ENCODE peak calls at places on chromosomes 5 and 9, in seven cellular contexts. One of them, this sample, is unnamed.

GRCh38 chr9:34036625-34037024 is 12.1 kb downstream of the UBAP2 start:
- DNase-seq in colonic mucosa: no peak
- DNase-seq in cardiac muscle cell: no peak
- DNase-seq in NCI-H1436: no peak
- DNase-seq in T follicular helper cell: no peak
- DNase-seq in NCI-H2081: no peak
- DNase-seq in trophoblast cell: no peak
- DNase-seq in this sample: no peak

GRCh38 chr5:118956727-118957126 is 31.6 kb downstream of the DTWD2 start:
- DNase-seq in NCI-H1436: no peak
- DNase-seq in trophoblast cell: peak; percentile 51
- DNase-seq in NCI-H2081: peak; percentile 9
- DNase-seq in T follicular helper cell: no peak
- DNase-seq in colonic mucosa: no peak
- DNase-seq in cardiac muscle cell: peak; percentile 15
- DNase-seq in this sample: no peak

GRCh38 chr5:52840286-52841050 is 52.8 kb downstream of the ITGA1 start:
- DNase-seq in colonic mucosa: no peak
- DNase-seq in NCI-H1436: no peak
- DNase-seq in NCI-H2081: peak; percentile 72
- DNase-seq in cardiac muscle cell: no peak
- DNase-seq in T follicular helper cell: no peak
- DNase-seq in trophoblast cell: no peak
- DNase-seq in this sample: no peak

GRCh38 chr5:19866088-19866446 is 121.9 kb downstream of the CDH18 start:
- DNase-seq in colonic mucosa: no peak
- DNase-seq in NCI-H1436: no peak
- DNase-seq in cardiac muscle cell: no peak
- DNase-seq in trophoblast cell: peak; percentile 26
- DNase-seq in NCI-H2081: peak; percentile 36
- DNase-seq in T follicular helper cell: no peak
- DNase-seq in this sample: no peak

GRCh38 chr5:71939452-71939932 is 167.8 kb upstream of the MAP1B start:
- DNase-seq in T follicular helper cell: no peak
- DNase-seq in cardiac muscle cell: no peak
- DNase-seq in colonic mucosa: no peak
- DNase-seq in trophoblast cell: no peak
- DNase-seq in NCI-H1436: peak; percentile 17
- DNase-seq in NCI-H2081: peak; percentile 72
- DNase-seq in this sample: no peak

GRCh38 chr5:16894236-16895057 is 41.6 kb downstream of the MYO10 start:
- DNase-seq in colonic mucosa: peak; percentile 81
- DNase-seq in trophoblast cell: peak; percentile 79
- DNase-seq in NCI-H1436: no peak
- DNase-seq in T follicular helper cell: no peak
- DNase-seq in cardiac muscle cell: peak; percentile 54
- DNase-seq in NCI-H2081: peak; percentile 74
- DNase-seq in this sample: peak; percentile 82

GRCh38 chr5:164581889-164582288 is 1076.5 kb downstream of the MAT2B start:
- DNase-seq in cardiac muscle cell: no peak
- DNase-seq in NCI-H1436: no peak
- DNase-seq in trophoblast cell: no peak
- DNase-seq in T follicular helper cell: no peak
- DNase-seq in colonic mucosa: no peak
- DNase-seq in NCI-H2081: peak; percentile 70
- DNase-seq in this sample: no peak

GRCh38 chr5:88502179-88503064 is 233.8 kb upstream of the TMEM161B start:
- DNase-seq in cardiac muscle cell: no peak
- DNase-seq in T follicular helper cell: no peak
- DNase-seq in colonic mucosa: no peak
- DNase-seq in trophoblast cell: no peak
- DNase-seq in NCI-H2081: no peak
- DNase-seq in NCI-H1436: no peak
- DNase-seq in this sample: no peak

GRCh38 chr9:106405871-106406435 is 457.0 kb upstream of the ZNF462 start:
- DNase-seq in cardiac muscle cell: no peak
- DNase-seq in colonic mucosa: no peak
- DNase-seq in T follicular helper cell: no peak
- DNase-seq in NCI-H2081: no peak
- DNase-seq in trophoblast cell: peak; percentile 59
- DNase-seq in NCI-H1436: no peak
- DNase-seq in this sample: no peak

GRCh38 chr9:4318741-4319140 is 18.9 kb upstream of the GLIS3 start:
- DNase-seq in NCI-H2081: peak; percentile 60
- DNase-seq in NCI-H1436: no peak
- DNase-seq in colonic mucosa: no peak
- DNase-seq in cardiac muscle cell: no peak
- DNase-seq in trophoblast cell: no peak
- DNase-seq in T follicular helper cell: no peak
- DNase-seq in this sample: no peak

GRCh38 chr5:2302169-2302568 is 419.4 kb upstream of the IRX4 start:
- DNase-seq in NCI-H2081: no peak
- DNase-seq in cardiac muscle cell: no peak
- DNase-seq in colonic mucosa: no peak
- DNase-seq in trophoblast cell: no peak
- DNase-seq in NCI-H1436: no peak
- DNase-seq in T follicular helper cell: no peak
- DNase-seq in this sample: no peak

GRCh38 chr9:98881836-98882568 is 61.7 kb upstream of the COL15A1 start:
- DNase-seq in trophoblast cell: no peak
- DNase-seq in NCI-H1436: no peak
- DNase-seq in T follicular helper cell: no peak
- DNase-seq in NCI-H2081: no peak
- DNase-seq in colonic mucosa: no peak
- DNase-seq in cardiac muscle cell: no peak
- DNase-seq in this sample: no peak

GRCh38 chr5:68279960-68280359 is 64.4 kb downstream of the PIK3R1 start:
- DNase-seq in colonic mucosa: no peak
- DNase-seq in T follicular helper cell: peak; percentile 24
- DNase-seq in cardiac muscle cell: no peak
- DNase-seq in NCI-H2081: no peak
- DNase-seq in NCI-H1436: no peak
- DNase-seq in trophoblast cell: no peak
- DNase-seq in this sample: no peak

GRCh38 chr5:19104963-19105362 is 883.0 kb downstream of the CDH18 start:
- DNase-seq in trophoblast cell: no peak
- DNase-seq in NCI-H2081: no peak
- DNase-seq in NCI-H1436: no peak
- DNase-seq in colonic mucosa: no peak
- DNase-seq in T follicular helper cell: no peak
- DNase-seq in cardiac muscle cell: no peak
- DNase-seq in this sample: no peak

GRCh38 chr5:569868-570361 is 42.2 kb upstream of the CEP72 start:
- DNase-seq in T follicular helper cell: no peak
- DNase-seq in NCI-H1436: no peak
- DNase-seq in NCI-H2081: no peak
- DNase-seq in trophoblast cell: no peak
- DNase-seq in colonic mucosa: no peak
- DNase-seq in cardiac muscle cell: no peak
- DNase-seq in this sample: no peak

GRCh38 chr5:157371655-157372471 is 88.2 kb upstream of the NIPAL4 start:
- DNase-seq in T follicular helper cell: no peak
- DNase-seq in trophoblast cell: no peak
- DNase-seq in colonic mucosa: no peak
- DNase-seq in cardiac muscle cell: no peak
- DNase-seq in NCI-H1436: no peak
- DNase-seq in NCI-H2081: no peak
- DNase-seq in this sample: no peak

GRCh38 chr5:171092194-171092593 is 216.9 kb upstream of the TLX3 start:
- DNase-seq in NCI-H2081: no peak
- DNase-seq in trophoblast cell: peak; percentile 59
- DNase-seq in colonic mucosa: no peak
- DNase-seq in T follicular helper cell: no peak
- DNase-seq in cardiac muscle cell: no peak
- DNase-seq in NCI-H1436: no peak
- DNase-seq in this sample: no peak

GRCh38 chr9:98161851-98162250 is 30.6 kb downstream of the CORO2A start:
- DNase-seq in NCI-H1436: no peak
- DNase-seq in trophoblast cell: no peak
- DNase-seq in cardiac muscle cell: no peak
- DNase-seq in NCI-H2081: no peak
- DNase-seq in T follicular helper cell: no peak
- DNase-seq in colonic mucosa: no peak
- DNase-seq in this sample: peak; percentile 25

GRCh38 chr9:88927510-88927909 is 63.8 kb upstream of the S1PR3 start:
- DNase-seq in T follicular helper cell: no peak
- DNase-seq in cardiac muscle cell: no peak
- DNase-seq in colonic mucosa: no peak
- DNase-seq in NCI-H2081: no peak
- DNase-seq in NCI-H1436: no peak
- DNase-seq in trophoblast cell: no peak
- DNase-seq in this sample: no peak

GRCh38 chr5:88885043-88885442 is 2.1 kb upstream of the MEF2C start:
- DNase-seq in cardiac muscle cell: no peak
- DNase-seq in colonic mucosa: no peak
- DNase-seq in T follicular helper cell: no peak
- DNase-seq in NCI-H2081: no peak
- DNase-seq in NCI-H1436: no peak
- DNase-seq in trophoblast cell: no peak
- DNase-seq in this sample: no peak

GRCh38 chr5:141934099-141934844 is 10.6 kb downstream of the DELE1 start:
- DNase-seq in colonic mucosa: peak; percentile 53
- DNase-seq in cardiac muscle cell: no peak
- DNase-seq in NCI-H1436: peak; percentile 75
- DNase-seq in NCI-H2081: peak; percentile 72
- DNase-seq in trophoblast cell: no peak
- DNase-seq in T follicular helper cell: no peak
- DNase-seq in this sample: peak; percentile 61

GRCh38 chr5:130222638-130223037 is 318.4 kb downstream of the CHSY3 start:
- DNase-seq in colonic mucosa: no peak
- DNase-seq in NCI-H1436: no peak
- DNase-seq in T follicular helper cell: no peak
- DNase-seq in trophoblast cell: no peak
- DNase-seq in NCI-H2081: no peak
- DNase-seq in cardiac muscle cell: no peak
- DNase-seq in this sample: no peak

GRCh38 chr5:156479864-156480263 is 152.9 kb downstream of the SGCD start:
- DNase-seq in cardiac muscle cell: no peak
- DNase-seq in trophoblast cell: peak; percentile 23
- DNase-seq in colonic mucosa: peak; percentile 27
- DNase-seq in T follicular helper cell: no peak
- DNase-seq in NCI-H2081: no peak
- DNase-seq in NCI-H1436: no peak
- DNase-seq in this sample: peak; percentile 5

GRCh38 chr5:74167206-74167929 is 473.2 kb downstream of the ENC1 start:
- DNase-seq in colonic mucosa: no peak
- DNase-seq in trophoblast cell: peak; percentile 15
- DNase-seq in NCI-H2081: no peak
- DNase-seq in T follicular helper cell: no peak
- DNase-seq in cardiac muscle cell: no peak
- DNase-seq in NCI-H1436: no peak
- DNase-seq in this sample: no peak

GRCh38 chr5:377326-377981 is 55.9 kb downstream of the AHRR start:
- DNase-seq in T follicular helper cell: no peak
- DNase-seq in NCI-H2081: no peak
- DNase-seq in colonic mucosa: peak; percentile 14
- DNase-seq in cardiac muscle cell: no peak
- DNase-seq in trophoblast cell: no peak
- DNase-seq in NCI-H1436: no peak
- DNase-seq in this sample: peak; percentile 1

GRCh38 chr9:82436480-82436879 is 447.9 kb downstream of the SPATA31D1 start:
- DNase-seq in colonic mucosa: no peak
- DNase-seq in NCI-H1436: no peak
- DNase-seq in cardiac muscle cell: no peak
- DNase-seq in NCI-H2081: no peak
- DNase-seq in trophoblast cell: no peak
- DNase-seq in T follicular helper cell: no peak
- DNase-seq in this sample: no peak

GRCh38 chr9:73133042-73133651 is 18.5 kb upstream of the ANXA1 start:
- DNase-seq in trophoblast cell: no peak
- DNase-seq in NCI-H2081: no peak
- DNase-seq in colonic mucosa: no peak
- DNase-seq in cardiac muscle cell: no peak
- DNase-seq in T follicular helper cell: no peak
- DNase-seq in NCI-H1436: no peak
- DNase-seq in this sample: no peak

GRCh38 chr5:148912714-148913398 is 86.4 kb downstream of the ADRB2 start:
- DNase-seq in NCI-H1436: no peak
- DNase-seq in T follicular helper cell: no peak
- DNase-seq in colonic mucosa: no peak
- DNase-seq in cardiac muscle cell: no peak
- DNase-seq in trophoblast cell: peak; percentile 97
- DNase-seq in NCI-H2081: no peak
- DNase-seq in this sample: no peak

GRCh38 chr9:96483197-96483596 is 33.2 kb downstream of the HABP4 start:
- DNase-seq in NCI-H1436: no peak
- DNase-seq in cardiac muscle cell: no peak
- DNase-seq in NCI-H2081: no peak
- DNase-seq in T follicular helper cell: no peak
- DNase-seq in colonic mucosa: no peak
- DNase-seq in trophoblast cell: no peak
- DNase-seq in this sample: no peak

GRCh38 chr9:84839538-84839937 is 170.0 kb downstream of the NTRK2 start:
- DNase-seq in NCI-H1436: no peak
- DNase-seq in T follicular helper cell: no peak
- DNase-seq in cardiac muscle cell: peak; percentile 35
- DNase-seq in trophoblast cell: peak; percentile 48
- DNase-seq in NCI-H2081: no peak
- DNase-seq in colonic mucosa: no peak
- DNase-seq in this sample: no peak

GRCh38 chr9:18710089-18710488 is 236.1 kb downstream of the ADAMTSL1 start:
- DNase-seq in T follicular helper cell: no peak
- DNase-seq in cardiac muscle cell: no peak
- DNase-seq in NCI-H2081: no peak
- DNase-seq in colonic mucosa: no peak
- DNase-seq in trophoblast cell: no peak
- DNase-seq in NCI-H1436: no peak
- DNase-seq in this sample: no peak

GRCh38 chr5:178340187-178340586 is 107.6 kb upstream of the PHYKPL start:
- DNase-seq in cardiac muscle cell: no peak
- DNase-seq in T follicular helper cell: no peak
- DNase-seq in colonic mucosa: no peak
- DNase-seq in trophoblast cell: no peak
- DNase-seq in NCI-H2081: no peak
- DNase-seq in NCI-H1436: no peak
- DNase-seq in this sample: no peak

GRCh38 chr9:133770076-133770777 is 32.1 kb upstream of the SARDH start:
- DNase-seq in NCI-H2081: no peak
- DNase-seq in trophoblast cell: no peak
- DNase-seq in cardiac muscle cell: no peak
- DNase-seq in T follicular helper cell: no peak
- DNase-seq in colonic mucosa: peak; percentile 13
- DNase-seq in NCI-H1436: no peak
- DNase-seq in this sample: peak; percentile 37

GRCh38 chr5:1745806-1746370 is 53.7 kb downstream of the MRPL36 start:
- DNase-seq in colonic mucosa: no peak
- DNase-seq in cardiac muscle cell: no peak
- DNase-seq in T follicular helper cell: no peak
- DNase-seq in NCI-H1436: no peak
- DNase-seq in trophoblast cell: no peak
- DNase-seq in NCI-H2081: no peak
- DNase-seq in this sample: no peak

GRCh38 chr9:132168347-132168746 is 6.5 kb downstream of the NTNG2 start:
- DNase-seq in cardiac muscle cell: no peak
- DNase-seq in T follicular helper cell: no peak
- DNase-seq in trophoblast cell: no peak
- DNase-seq in NCI-H2081: no peak
- DNase-seq in NCI-H1436: no peak
- DNase-seq in colonic mucosa: no peak
- DNase-seq in this sample: no peak

GRCh38 chr9:4489919-4490704 is at the start of gene SLC1A1:
- DNase-seq in NCI-H2081: peak; percentile 80
- DNase-seq in T follicular helper cell: peak; percentile 9
- DNase-seq in NCI-H1436: peak; percentile 64
- DNase-seq in trophoblast cell: peak; percentile 59
- DNase-seq in colonic mucosa: peak; percentile 79
- DNase-seq in cardiac muscle cell: peak; percentile 68
- DNase-seq in this sample: peak; percentile 82